ENCODE peak calls at places on chromosomes 11 and 22, in ten cellular contexts. One of them, this sample, is unnamed.
A peak's percentile ranks its signal among the peaks of the same experiment; 100 is the strongest.

GRCh38 chr22:19549428-19549827 is 25.2 kb upstream of the CLDN5 start:
- DNase-seq in mesenchymal stem cell: no peak
- DNase-seq in GM12865: no peak
- DNase-seq in dorsolateral prefrontal cortex: no peak
- DNase-seq in CD8-positive, alpha-beta memory T cell: no peak
- DNase-seq in fibroblast of mammary gland: no peak
- DNase-seq in neuronal stem cell: no peak
- DNase-seq in CD4-positive, alpha-beta memory T cell: no peak
- DNase-seq in SJSA1: no peak
- DNase-seq in brain microvascular endothelial cell: no peak
- DNase-seq in this sample: no peak

GRCh38 chr22:21726650-21727049 is 8.9 kb downstream of the YPEL1 start:
- DNase-seq in dorsolateral prefrontal cortex: peak; percentile 21
- DNase-seq in CD4-positive, alpha-beta memory T cell: no peak
- DNase-seq in mesenchymal stem cell: peak; percentile 30
- DNase-seq in CD8-positive, alpha-beta memory T cell: no peak
- DNase-seq in neuronal stem cell: no peak
- DNase-seq in SJSA1: no peak
- DNase-seq in brain microvascular endothelial cell: no peak
- DNase-seq in GM12865: peak; percentile 69
- DNase-seq in fibroblast of mammary gland: no peak
- DNase-seq in this sample: no peak

GRCh38 chr22:22168190-22168940 is 76.2 kb upstream of the VPREB1 start:
- DNase-seq in GM12865: peak; percentile 93
- DNase-seq in neuronal stem cell: no peak
- DNase-seq in CD8-positive, alpha-beta memory T cell: no peak
- DNase-seq in brain microvascular endothelial cell: no peak
- DNase-seq in CD4-positive, alpha-beta memory T cell: peak; percentile 33
- DNase-seq in mesenchymal stem cell: peak; percentile 9
- DNase-seq in dorsolateral prefrontal cortex: no peak
- DNase-seq in fibroblast of mammary gland: peak; percentile 70
- DNase-seq in SJSA1: no peak
- DNase-seq in this sample: peak; percentile 85

GRCh38 chr11:85076535-85077330 is 550.4 kb downstream of the DLG2 start:
- DNase-seq in SJSA1: no peak
- DNase-seq in neuronal stem cell: no peak
- DNase-seq in CD8-positive, alpha-beta memory T cell: no peak
- DNase-seq in CD4-positive, alpha-beta memory T cell: no peak
- DNase-seq in fibroblast of mammary gland: peak; percentile 41
- DNase-seq in GM12865: no peak
- DNase-seq in brain microvascular endothelial cell: peak; percentile 63
- DNase-seq in mesenchymal stem cell: no peak
- DNase-seq in dorsolateral prefrontal cortex: no peak
- DNase-seq in this sample: peak; percentile 67

GRCh38 chr22:37742374-37743092 is 45.7 kb downstream of the TRIOBP start:
- DNase-seq in fibroblast of mammary gland: peak; percentile 93
- DNase-seq in SJSA1: peak; percentile 67
- DNase-seq in mesenchymal stem cell: peak; percentile 94
- DNase-seq in GM12865: no peak
- DNase-seq in brain microvascular endothelial cell: peak; percentile 72
- DNase-seq in CD4-positive, alpha-beta memory T cell: no peak
- DNase-seq in dorsolateral prefrontal cortex: no peak
- DNase-seq in CD8-positive, alpha-beta memory T cell: no peak
- DNase-seq in neuronal stem cell: no peak
- DNase-seq in this sample: peak; percentile 89

GRCh38 chr11:79493555-79494171 is 52.8 kb upstream of the TENM4 start:
- DNase-seq in CD8-positive, alpha-beta memory T cell: no peak
- DNase-seq in fibroblast of mammary gland: peak; percentile 64
- DNase-seq in CD4-positive, alpha-beta memory T cell: no peak
- DNase-seq in mesenchymal stem cell: peak; percentile 55
- DNase-seq in brain microvascular endothelial cell: peak; percentile 63
- DNase-seq in GM12865: peak; percentile 73
- DNase-seq in neuronal stem cell: peak; percentile 73
- DNase-seq in dorsolateral prefrontal cortex: peak; percentile 51
- DNase-seq in SJSA1: peak; percentile 24
- DNase-seq in this sample: peak; percentile 73

GRCh38 chr11:67542169-67542568 is 18.9 kb upstream of the CABP2 start:
- DNase-seq in neuronal stem cell: no peak
- DNase-seq in GM12865: no peak
- DNase-seq in CD8-positive, alpha-beta memory T cell: no peak
- DNase-seq in dorsolateral prefrontal cortex: no peak
- DNase-seq in brain microvascular endothelial cell: no peak
- DNase-seq in SJSA1: no peak
- DNase-seq in CD4-positive, alpha-beta memory T cell: no peak
- DNase-seq in fibroblast of mammary gland: no peak
- DNase-seq in mesenchymal stem cell: no peak
- DNase-seq in this sample: no peak

GRCh38 chr11:46277313-46277622 is 194 bp upstream of the CREB3L1 start:
- DNase-seq in CD8-positive, alpha-beta memory T cell: no peak
- DNase-seq in fibroblast of mammary gland: peak; percentile 64
- DNase-seq in neuronal stem cell: no peak
- DNase-seq in GM12865: peak; percentile 47
- DNase-seq in CD4-positive, alpha-beta memory T cell: no peak
- DNase-seq in mesenchymal stem cell: peak; percentile 76
- DNase-seq in brain microvascular endothelial cell: peak; percentile 66
- DNase-seq in SJSA1: peak; percentile 64
- DNase-seq in dorsolateral prefrontal cortex: peak; percentile 19
- DNase-seq in this sample: peak; percentile 66

GRCh38 chr11:134890446-134890845 is 478.4 kb upstream of the B3GAT1 start:
- DNase-seq in CD4-positive, alpha-beta memory T cell: no peak
- DNase-seq in brain microvascular endothelial cell: no peak
- DNase-seq in dorsolateral prefrontal cortex: no peak
- DNase-seq in CD8-positive, alpha-beta memory T cell: no peak
- DNase-seq in mesenchymal stem cell: no peak
- DNase-seq in neuronal stem cell: no peak
- DNase-seq in fibroblast of mammary gland: no peak
- DNase-seq in SJSA1: no peak
- DNase-seq in GM12865: no peak
- DNase-seq in this sample: no peak

GRCh38 chr11:21414928-21415327 is 745.5 kb downstream of the NELL1 start:
- DNase-seq in mesenchymal stem cell: no peak
- DNase-seq in CD4-positive, alpha-beta memory T cell: no peak
- DNase-seq in CD8-positive, alpha-beta memory T cell: no peak
- DNase-seq in fibroblast of mammary gland: no peak
- DNase-seq in GM12865: no peak
- DNase-seq in dorsolateral prefrontal cortex: no peak
- DNase-seq in SJSA1: no peak
- DNase-seq in neuronal stem cell: no peak
- DNase-seq in brain microvascular endothelial cell: no peak
- DNase-seq in this sample: no peak

GRCh38 chr11:68658661-68659060 is 25.7 kb upstream of the GAL start:
- DNase-seq in SJSA1: no peak
- DNase-seq in neuronal stem cell: no peak
- DNase-seq in CD8-positive, alpha-beta memory T cell: no peak
- DNase-seq in fibroblast of mammary gland: peak; percentile 79
- DNase-seq in CD4-positive, alpha-beta memory T cell: no peak
- DNase-seq in GM12865: no peak
- DNase-seq in mesenchymal stem cell: peak; percentile 7
- DNase-seq in dorsolateral prefrontal cortex: no peak
- DNase-seq in brain microvascular endothelial cell: peak; percentile 5
- DNase-seq in this sample: no peak

GRCh38 chr11:86740628-86741488 is 59.5 kb upstream of the PRSS23 start:
- DNase-seq in CD8-positive, alpha-beta memory T cell: no peak
- DNase-seq in fibroblast of mammary gland: peak; percentile 97
- DNase-seq in dorsolateral prefrontal cortex: peak; percentile 66
- DNase-seq in CD4-positive, alpha-beta memory T cell: no peak
- DNase-seq in neuronal stem cell: peak; percentile 49
- DNase-seq in SJSA1: peak; percentile 86
- DNase-seq in brain microvascular endothelial cell: peak; percentile 95
- DNase-seq in mesenchymal stem cell: peak; percentile 96
- DNase-seq in GM12865: no peak
- DNase-seq in this sample: peak; percentile 98

GRCh38 chr11:113796663-113797259 is 17.2 kb downstream of the CLDN25 start:
- DNase-seq in brain microvascular endothelial cell: peak; percentile 58
- DNase-seq in dorsolateral prefrontal cortex: peak; percentile 52
- DNase-seq in SJSA1: peak; percentile 4
- DNase-seq in neuronal stem cell: no peak
- DNase-seq in mesenchymal stem cell: peak; percentile 58
- DNase-seq in CD4-positive, alpha-beta memory T cell: no peak
- DNase-seq in GM12865: peak; percentile 33
- DNase-seq in CD8-positive, alpha-beta memory T cell: no peak
- DNase-seq in fibroblast of mammary gland: peak; percentile 48
- DNase-seq in this sample: peak; percentile 53

GRCh38 chr22:45045219-45045618 is 35.4 kb upstream of the PHF21B start:
- DNase-seq in dorsolateral prefrontal cortex: no peak
- DNase-seq in GM12865: no peak
- DNase-seq in fibroblast of mammary gland: no peak
- DNase-seq in brain microvascular endothelial cell: no peak
- DNase-seq in CD4-positive, alpha-beta memory T cell: no peak
- DNase-seq in mesenchymal stem cell: no peak
- DNase-seq in neuronal stem cell: no peak
- DNase-seq in CD8-positive, alpha-beta memory T cell: no peak
- DNase-seq in SJSA1: no peak
- DNase-seq in this sample: no peak
- H3K4me3 ChIP-seq in dorsolateral prefrontal cortex: no peak overlapping the region
- H3K4me3 ChIP-seq in GM12865: no peak overlapping the region
- H3K4me3 ChIP-seq in fibroblast of mammary gland: no peak overlapping the region
- H3K4me3 ChIP-seq in brain microvascular endothelial cell: no peak overlapping the region
- H3K4me3 ChIP-seq in CD4-positive, alpha-beta memory T cell: no peak overlapping the region
- H3K4me3 ChIP-seq in mesenchymal stem cell: no peak overlapping the region
- H3K4me3 ChIP-seq in neuronal stem cell: no peak overlapping the region
- H3K4me3 ChIP-seq in CD8-positive, alpha-beta memory T cell: no peak overlapping the region
- H3K4me3 ChIP-seq in SJSA1: no peak overlapping the region
- H3K4me3 ChIP-seq in this sample: no peak overlapping the region

GRCh38 chr11:5691963-5692358 is 2.4 kb downstream of the TRIM22 start:
- DNase-seq in dorsolateral prefrontal cortex: no peak
- DNase-seq in brain microvascular endothelial cell: no peak
- DNase-seq in CD8-positive, alpha-beta memory T cell: peak; percentile 25
- DNase-seq in SJSA1: no peak
- DNase-seq in CD4-positive, alpha-beta memory T cell: no peak
- DNase-seq in mesenchymal stem cell: no peak
- DNase-seq in GM12865: no peak
- DNase-seq in fibroblast of mammary gland: no peak
- DNase-seq in neuronal stem cell: no peak
- DNase-seq in this sample: no peak
- H3K4me3 ChIP-seq in dorsolateral prefrontal cortex: peak overlapping the region; percentile 58
- H3K4me3 ChIP-seq in brain microvascular endothelial cell: no peak overlapping the region
- H3K4me3 ChIP-seq in CD8-positive, alpha-beta memory T cell: peak overlapping the region; percentile 84
- H3K4me3 ChIP-seq in SJSA1: no peak overlapping the region
- H3K4me3 ChIP-seq in CD4-positive, alpha-beta memory T cell: peak overlapping the region; percentile 53
- H3K4me3 ChIP-seq in mesenchymal stem cell: peak overlapping the region; percentile 86
- H3K4me3 ChIP-seq in GM12865: peak overlapping the region; percentile 64
- H3K4me3 ChIP-seq in fibroblast of mammary gland: no peak overlapping the region
- H3K4me3 ChIP-seq in neuronal stem cell: no peak overlapping the region
- H3K4me3 ChIP-seq in this sample: no peak overlapping the region

GRCh38 chr11:62501432-62501891 is 45.1 kb downstream of the AHNAK start:
- DNase-seq in fibroblast of mammary gland: no peak
- DNase-seq in brain microvascular endothelial cell: no peak
- DNase-seq in GM12865: no peak
- DNase-seq in mesenchymal stem cell: no peak
- DNase-seq in SJSA1: no peak
- DNase-seq in dorsolateral prefrontal cortex: peak; percentile 95
- DNase-seq in neuronal stem cell: no peak
- DNase-seq in CD4-positive, alpha-beta memory T cell: no peak
- DNase-seq in CD8-positive, alpha-beta memory T cell: no peak
- DNase-seq in this sample: no peak
- H3K4me3 ChIP-seq in fibroblast of mammary gland: no peak overlapping the region
- H3K4me3 ChIP-seq in brain microvascular endothelial cell: no peak overlapping the region
- H3K4me3 ChIP-seq in GM12865: no peak overlapping the region
- H3K4me3 ChIP-seq in mesenchymal stem cell: no peak overlapping the region
- H3K4me3 ChIP-seq in SJSA1: no peak overlapping the region
- H3K4me3 ChIP-seq in dorsolateral prefrontal cortex: peak overlapping the region; percentile 7
- H3K4me3 ChIP-seq in neuronal stem cell: no peak overlapping the region
- H3K4me3 ChIP-seq in CD4-positive, alpha-beta memory T cell: no peak overlapping the region
- H3K4me3 ChIP-seq in CD8-positive, alpha-beta memory T cell: no peak overlapping the region
- H3K4me3 ChIP-seq in this sample: no peak overlapping the region

DNA sequence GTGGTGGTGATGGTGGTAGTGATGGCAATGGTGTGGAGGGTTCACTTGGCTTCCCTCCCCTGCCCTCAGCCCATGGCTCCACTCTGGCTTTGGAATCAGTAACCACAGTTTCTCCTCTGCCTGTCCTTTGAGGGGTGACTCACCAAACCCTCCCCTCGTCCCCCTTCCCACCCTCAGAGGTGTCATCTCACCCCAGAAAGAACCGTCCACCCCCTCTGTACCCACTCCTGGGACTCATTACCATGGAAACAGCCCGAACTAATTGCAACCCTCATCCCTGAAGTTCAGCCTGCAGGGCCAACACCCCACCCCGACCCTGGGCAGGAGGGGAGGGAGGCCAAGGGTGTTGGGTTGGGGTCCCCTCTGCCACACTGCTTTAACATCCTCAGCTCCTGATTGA is 26.6 kb downstream of the PHLDB1 start:
- DNase-seq in neuronal stem cell: no peak
- DNase-seq in SJSA1: no peak
- DNase-seq in CD4-positive, alpha-beta memory T cell: no peak
- DNase-seq in brain microvascular endothelial cell: no peak
- DNase-seq in CD8-positive, alpha-beta memory T cell: no peak
- DNase-seq in dorsolateral prefrontal cortex: no peak
- DNase-seq in GM12865: no peak
- DNase-seq in mesenchymal stem cell: peak; percentile 59
- DNase-seq in fibroblast of mammary gland: peak; percentile 79
- DNase-seq in this sample: no peak
- H3K4me3 ChIP-seq in neuronal stem cell: no peak overlapping the region
- H3K4me3 ChIP-seq in SJSA1: no peak overlapping the region
- H3K4me3 ChIP-seq in CD4-positive, alpha-beta memory T cell: no peak overlapping the region
- H3K4me3 ChIP-seq in brain microvascular endothelial cell: no peak overlapping the region
- H3K4me3 ChIP-seq in CD8-positive, alpha-beta memory T cell: no peak overlapping the region
- H3K4me3 ChIP-seq in dorsolateral prefrontal cortex: no peak overlapping the region
- H3K4me3 ChIP-seq in GM12865: no peak overlapping the region
- H3K4me3 ChIP-seq in mesenchymal stem cell: peak overlapping the region; percentile 24
- H3K4me3 ChIP-seq in fibroblast of mammary gland: no peak overlapping the region
- H3K4me3 ChIP-seq in this sample: no peak overlapping the region

This sample was measured in fibroblast of the aortic adventitia.